ENCODE peak calls at places on chromosomes 4 and X, in nine cellular contexts. J, D, A, N, I, Z, L, Q and F are unnamed samples.

GRCh38 chr4:2172161-2172560 is 69.8 kb downstream of the HAUS3 start:
- DNase-seq in J (no peak), D (no peak), A (no peak), N (no peak), I (no peak), Z (no peak), L (no peak), Q (no peak), F (no peak)

GRCh38 chr4:146481246-146481645 is 40.5 kb downstream of the SLC10A7 start:
- DNase-seq in J (no peak), D (no peak), A (no peak), N (no peak), I (no peak), Z (no peak), L (no peak), Q (no peak), F (no peak)

GRCh38 chr4:25481648-25482047 is 104.6 kb downstream of the ANAPC4 start:
- DNase-seq in J (no peak), D (no peak), A (no peak), N (no peak), I (no peak), Z (no peak), L (no peak), Q (no peak), F (no peak)

GRCh38 chr4:101961144-101961543 is 170.6 kb downstream of the BANK1 start:
- DNase-seq in J (no peak), D (no peak), A (no peak), N (no peak), I (peak; percentile 10), Z (peak; percentile 67), L (no peak), Q (no peak), F (no peak)

GRCh38 chr4:146437778-146438177 is 84.0 kb downstream of the SLC10A7 start:
- DNase-seq in J (no peak), D (no peak), A (no peak), N (no peak), I (no peak), Z (no peak), L (no peak), Q (no peak), F (no peak)

GRCh38 chrX:12452268-12452667 is 314.0 kb downstream of the FRMPD4 start:
- DNase-seq in J (no peak), D (no peak), A (no peak), N (no peak), I (no peak), Z (no peak), L (no peak), Q (no peak), F (no peak)

GRCh38 chrX:104254442-104255115 is at the start of gene ESX1:
- DNase-seq in J (no peak), D (no peak), A (no peak), N (no peak), I (no peak), Z (no peak), L (no peak), Q (no peak), F (no peak)

GRCh38 chr4:57191523-57192034 is 81.4 kb upstream of the IGFBP7 start:
- DNase-seq in J (no peak), D (no peak), A (no peak), N (no peak), I (peak; percentile 17), Z (peak; percentile 47), L (no peak), Q (peak; percentile 16), F (no peak)

GRCh38 chrX:131405497-131405896 is 116.4 kb upstream of the IGSF1 start:
- DNase-seq in J (no peak), D (no peak), A (no peak), N (no peak), I (no peak), Z (no peak), L (no peak), Q (no peak), F (no peak)

GRCh38 chr4:69025191-69025998 is 70.9 kb upstream of the UGT2B7 start:
- DNase-seq in J (no peak), D (peak; percentile 23), A (no peak), N (no peak), I (no peak), Z (no peak), L (no peak), Q (peak; percentile 7), F (no peak)

GRCh38 chrX:10111364-10112148 is 45.2 kb upstream of the CLCN4 start:
- DNase-seq in J (no peak), D (peak; percentile 88), A (no peak), N (no peak), I (peak; percentile 1), Z (no peak), L (peak; percentile 65), Q (no peak), F (no peak)

GRCh38 chr4:16858275-16858752 is 40.1 kb downstream of the LDB2 start:
- DNase-seq in J (no peak), D (no peak), A (no peak), N (no peak), I (peak; percentile 31), Z (peak; percentile 94), L (no peak), Q (peak; percentile 68), F (no peak)

GRCh38 chrX:137233478-137233877 is 199.7 kb upstream of the GPR101 start:
- DNase-seq in J (no peak), D (no peak), A (no peak), N (no peak), I (no peak), Z (no peak), L (no peak), Q (no peak), F (no peak)

GRCh38 chrX:11386001-11386523 is 92.8 kb downstream of the AMELX start:
- DNase-seq in J (peak; percentile 13), D (no peak), A (no peak), N (no peak), I (peak; percentile 74), Z (peak; percentile 77), L (no peak), Q (peak; percentile 77), F (peak; percentile 24)

GRCh38 chrX:154775611-154776349 is 13.1 kb downstream of the DKC1 start:
- DNase-seq in J (no peak), D (peak; percentile 19), A (no peak), N (no peak), I (peak; percentile 48), Z (peak; percentile 11), L (no peak), Q (peak; percentile 29), F (no peak)

GRCh38 chr4:27366424-27366823 is 505.8 kb downstream of the STIM2 start:
- DNase-seq in J (no peak), D (no peak), A (no peak), N (no peak), I (peak; percentile 3), Z (peak; percentile 96), L (no peak), Q (peak; percentile 89), F (peak; percentile 84)

GRCh38 chr4:83535520-83535944 is 376 bp upstream of the GPAT3 start:
- DNase-seq in J (peak; percentile 59), D (peak; percentile 48), A (no peak), N (no peak), I (peak; percentile 76), Z (peak; percentile 72), L (peak; percentile 17), Q (peak; percentile 69), F (no peak)

GRCh38 chr4:182876006-182876405 is 41.2 kb downstream of the DCTD start:
- DNase-seq in J (no peak), D (no peak), A (no peak), N (no peak), I (no peak), Z (no peak), L (no peak), Q (no peak), F (no peak)

GRCh38 chr4:5204781-5205180 is 153.5 kb downstream of the STK32B start:
- DNase-seq in J (no peak), D (no peak), A (no peak), N (no peak), I (no peak), Z (no peak), L (no peak), Q (no peak), F (no peak)

GRCh38 chr4:128305942-128306341 is 18.3 kb upstream of the PGRMC2 start:
- DNase-seq in J (no peak), D (no peak), A (no peak), N (no peak), I (no peak), Z (no peak), L (no peak), Q (no peak), F (no peak)

GRCh38 chrX:135327299-135327698 is 18.0 kb downstream of the ETDC start:
- DNase-seq in J (no peak), D (no peak), A (no peak), N (no peak), I (peak; percentile 86), Z (peak; percentile 88), L (no peak), Q (peak; percentile 88), F (peak; percentile 21)

GRCh38 chr4:75637176-75637575 is 6.8 kb upstream of the CDKL2 start:
- DNase-seq in J (no peak), D (no peak), A (no peak), N (no peak), I (no peak), Z (peak; percentile 60), L (no peak), Q (no peak), F (peak; percentile 47)

GRCh38 chr4:151983854-151984253 is 223.0 kb upstream of the GATB start:
- DNase-seq in J (no peak), D (no peak), A (no peak), N (no peak), I (no peak), Z (no peak), L (no peak), Q (no peak), F (no peak)

GRCh38 chr4:120236873-120237272 is 170.2 kb upstream of the MAD2L1 start:
- DNase-seq in J (no peak), D (no peak), A (no peak), N (no peak), I (no peak), Z (no peak), L (no peak), Q (no peak), F (no peak)
- TF ChIP-seq CTCF in J (no peak), D (no peak), A (no peak), N (no peak), I (no peak), Z (no peak), L (no peak), Q (no peak), F (no peak)

GRCh38 chr4:100372432-100372831 is 145.4 kb downstream of the EMCN start:
- DNase-seq in J (no peak), D (no peak), A (no peak), N (no peak), I (peak; percentile 21), Z (no peak), L (no peak), Q (peak; percentile 20), F (no peak)
- TF ChIP-seq CTCF in J (no peak), D (peak; percentile 29), A (peak; percentile 50), N (peak; percentile 47), I (peak; percentile 66), Z (peak; percentile 26), L (no peak), Q (peak; percentile 65), F (peak; percentile 58)

GRCh38 chr4:147594107-147594506 is 23.1 kb upstream of the TMEM184C start:
- DNase-seq in J (no peak), D (no peak), A (no peak), N (no peak), I (no peak), Z (no peak), L (no peak), Q (no peak), F (no peak)
- TF ChIP-seq CTCF in J (no peak), D (no peak), A (peak; percentile 27), N (no peak), I (peak; percentile 35), Z (no peak), L (no peak), Q (peak; percentile 38), F (peak; percentile 12)

GRCh38 chrX:24024819-24025740 is 1.9 kb downstream of the KLHL15 start:
- DNase-seq in J (peak; percentile 89), D (peak; percentile 76), A (peak; percentile 82), N (peak; percentile 98), I (peak; percentile 96), Z (peak; percentile 87), L (peak; percentile 70), Q (peak; percentile 92), F (peak; percentile 64)
- TF ChIP-seq CTCF in J (peak; percentile 33), D (no peak), A (peak; percentile 37), N (peak; percentile 42), I (no peak), Z (peak; percentile 4), L (no peak), Q (no peak), F (peak; percentile 10)